ENCODE peak calls at places on chromosomes 4 and X, in five cellular contexts. C is HTR-8/SVneo, T is kidney epithelial cell, N is Caki2, S is PC-3. E is an unnamed sample.

GRCh38 chr4:86815653-86816052 is 33.5 kb downstream of the SLC10A6 start:
- DNase-seq in N (no peak), T (no peak), C (no peak), S (no peak), E (no peak)

GRCh38 chr4:133464311-133464710 is 315.2 kb downstream of the PCDH10 start:
- DNase-seq in N (no peak), C (no peak), T (no peak), S (peak; percentile 16), E (no peak)

GRCh38 chrX:31333181-31333831 is 261.5 kb upstream of the FTHL17 start:
- DNase-seq in C (peak; percentile 60), T (peak; percentile 50), N (peak; percentile 76), S (peak; percentile 11), E (no peak)

GRCh38 chrX:74423289-74423985 is 2.1 kb downstream of the SLC16A2 start:
- DNase-seq in S (no peak), N (no peak), C (no peak), T (no peak), E (no peak)

GRCh38 chr4:20195071-20195885 is 56.4 kb upstream of the SLIT2 start:
- DNase-seq in T (no peak), C (no peak), N (no peak), S (peak; percentile 83), E (no peak)

GRCh38 chr4:71186566-71187398 is 152.0 kb upstream of the SLC4A4 start:
- DNase-seq in T (no peak), S (peak; percentile 52), C (no peak), N (peak; percentile 71), E (peak; percentile 62)

GRCh38 chr4:82776925-82777542 is 21.6 kb downstream of the SCD5 start:
- DNase-seq in T (no peak), N (no peak), C (no peak), S (no peak), E (no peak)

GRCh38 chrX:10457092-10457491 is 163.3 kb downstream of the MID1 start:
- DNase-seq in N (no peak), S (no peak), C (no peak), T (no peak), E (no peak)

GRCh38 chr4:37535872-37536271 is 150.3 kb downstream of the RELL1 start:
- DNase-seq in C (no peak), T (no peak), N (no peak), S (peak; percentile 75), E (no peak)

GRCh38 chrX:9197231-9197630 is 163.3 kb upstream of the FAM9B start:
- DNase-seq in S (no peak), T (no peak), N (no peak), C (no peak), E (no peak)

GRCh38 chr4:100257567-100257966 is 67.3 kb upstream of the DDIT4L start:
- DNase-seq in C (no peak), T (no peak), N (peak; percentile 4), S (peak; percentile 53), E (no peak)

GRCh38 chr4:108171541-108172230 is 3.0 kb upstream of the LEF1 start:
- DNase-seq in C (no peak), N (no peak), S (no peak), T (no peak), E (peak; percentile 75)

GRCh38 chrX:104270916-104271512 is 16.3 kb upstream of the ESX1 start:
- DNase-seq in T (no peak), S (peak; percentile 82), C (no peak), N (peak; percentile 47), E (no peak)

GRCh38 chr4:3514806-3515421 is 17.3 kb downstream of the LRPAP1 start:
- DNase-seq in N (no peak), C (no peak), T (no peak), S (no peak), E (peak; percentile 79)

GRCh38 chrX:38882894-38883620 is 81.8 kb downstream of the MID1IP1 start:
- DNase-seq in N (no peak), S (peak; percentile 95), T (peak; percentile 67), C (no peak), E (peak; percentile 37)

GRCh38 chr4:85929926-85930325 is 429.9 kb downstream of the MAPK10 start:
- DNase-seq in T (peak; percentile 55), S (no peak), C (no peak), N (peak; percentile 78), E (peak; percentile 78)

GRCh38 chr4:73080789-73081188 is 11.3 kb upstream of the COX18 start:
- DNase-seq in N (no peak), T (no peak), S (no peak), C (no peak), E (no peak)

GRCh38 chrX:78665286-78665685 is 6.2 kb upstream of the RTL3 start:
- DNase-seq in S (no peak), C (no peak), N (no peak), T (no peak), E (no peak)

GRCh38 chr4:25029479-25030282 is 1.1 kb downstream of the LGI2 start:
- DNase-seq in S (no peak), N (no peak), C (no peak), T (no peak), E (no peak)

GRCh38 chr4:156941940-156942548 is 29.6 kb downstream of the PDGFC start:
- DNase-seq in S (peak; percentile 90), N (peak; percentile 84), C (peak; percentile 53), T (peak; percentile 92), E (peak; percentile 38)

GRCh38 chrX:140040397-140040796 is 75.1 kb upstream of the CXorf66 start:
- DNase-seq in N (peak; percentile 65), S (peak; percentile 86), C (peak; percentile 0), T (peak; percentile 16), E (no peak)

GRCh38 chrX:134803551-134804183 is 145.4 kb upstream of the PLAC1 start:
- DNase-seq in N (no peak), C (no peak), T (no peak), S (no peak), E (no peak)

GRCh38 chrX:35622021-35622420 is 176.1 kb upstream of the MAGEB16 start:
- DNase-seq in N (peak; percentile 0), T (peak; percentile 4), C (no peak), S (peak; percentile 11), E (no peak)

GRCh38 chrX:2691543-2692220 is 587 bp downstream of the CD99 start:
- DNase-seq in N (no peak), C (no peak), S (peak; percentile 46), T (no peak), E (peak; percentile 83)

GRCh38 chrX:50448565-50448964 is 22.1 kb downstream of the DGKK start:
- DNase-seq in C (no peak), N (peak; percentile 40), S (peak; percentile 81), T (peak; percentile 18), E (no peak)